ENCODE peak calls at places on chromosomes 11 and 22, in nine cellular contexts. One of them, this sample, is unnamed.

GRCh38 chr22:46766611-46767010 is 4.2 kb downstream of the TBC1D22A start:
- DNase-seq in uterus: no peak
- DNase-seq in tibial nerve: no peak
- DNase-seq in ovary: no peak
- DNase-seq in body of pancreas: peak
- DNase-seq in H1: no peak
- DNase-seq in breast epithelium: no peak
- DNase-seq in IMR-90: no peak
- DNase-seq in transverse colon: no peak
- DNase-seq in this sample: no peak

GRCh38 chr11:99068832-99069231 is 48.1 kb downstream of the CNTN5 start:
- DNase-seq in uterus: no peak
- DNase-seq in IMR-90: no peak
- DNase-seq in H1: no peak
- DNase-seq in breast epithelium: no peak
- DNase-seq in ovary: no peak
- DNase-seq in body of pancreas: no peak
- DNase-seq in tibial nerve: no peak
- DNase-seq in transverse colon: no peak
- DNase-seq in this sample: no peak

GRCh38 chr11:124219126-124219525 is 21.8 kb upstream of the OR8G1 start:
- DNase-seq in uterus: no peak
- DNase-seq in tibial nerve: no peak
- DNase-seq in IMR-90: no peak
- DNase-seq in H1: no peak
- DNase-seq in breast epithelium: no peak
- DNase-seq in transverse colon: no peak
- DNase-seq in ovary: no peak
- DNase-seq in body of pancreas: no peak
- DNase-seq in this sample: no peak

GRCh38 chr11:118449316-118449918 is 13.1 kb downstream of the KMT2A start:
- DNase-seq in breast epithelium: no peak
- DNase-seq in IMR-90: no peak
- DNase-seq in uterus: no peak
- DNase-seq in body of pancreas: no peak
- DNase-seq in tibial nerve: no peak
- DNase-seq in ovary: no peak
- DNase-seq in H1: no peak
- DNase-seq in transverse colon: no peak
- DNase-seq in this sample: no peak

GRCh38 chr11:123573291-123573690 is 81.1 kb downstream of the SCN3B start:
- DNase-seq in H1: no peak
- DNase-seq in IMR-90: no peak
- DNase-seq in uterus: no peak
- DNase-seq in body of pancreas: no peak
- DNase-seq in breast epithelium: no peak
- DNase-seq in ovary: no peak
- DNase-seq in transverse colon: no peak
- DNase-seq in tibial nerve: no peak
- DNase-seq in this sample: no peak

GRCh38 chr22:46990937-46991520 is 228.6 kb downstream of the TBC1D22A start:
- DNase-seq in body of pancreas: no peak
- DNase-seq in ovary: peak
- DNase-seq in breast epithelium: no peak
- DNase-seq in tibial nerve: no peak
- DNase-seq in H1: no peak
- DNase-seq in transverse colon: no peak
- DNase-seq in IMR-90: no peak
- DNase-seq in uterus: no peak
- DNase-seq in this sample: no peak

GRCh38 chr11:10597877-10598341 is 29.4 kb upstream of the LYVE1 start:
- DNase-seq in uterus: no peak
- DNase-seq in body of pancreas: no peak
- DNase-seq in H1: no peak
- DNase-seq in ovary: no peak
- DNase-seq in IMR-90: peak
- DNase-seq in tibial nerve: no peak
- DNase-seq in breast epithelium: no peak
- DNase-seq in transverse colon: no peak
- DNase-seq in this sample: no peak

GRCh38 chr11:76830639-76831312 is 29.9 kb upstream of the ACER3 start:
- DNase-seq in transverse colon: no peak
- DNase-seq in H1: no peak
- DNase-seq in ovary: no peak
- DNase-seq in tibial nerve: no peak
- DNase-seq in uterus: no peak
- DNase-seq in IMR-90: peak
- DNase-seq in body of pancreas: peak
- DNase-seq in breast epithelium: no peak
- DNase-seq in this sample: peak

GRCh38 chr11:72828081-72828567 is 13.9 kb downstream of the ATG16L2 start:
- DNase-seq in IMR-90: peak
- DNase-seq in breast epithelium: no peak
- DNase-seq in uterus: no peak
- DNase-seq in H1: no peak
- DNase-seq in body of pancreas: no peak
- DNase-seq in tibial nerve: no peak
- DNase-seq in ovary: peak
- DNase-seq in transverse colon: no peak
- DNase-seq in this sample: no peak

GRCh38 chr22:46134111-46134705 is 16.1 kb upstream of the PPARA start:
- DNase-seq in body of pancreas: no peak
- DNase-seq in ovary: no peak
- DNase-seq in tibial nerve: no peak
- DNase-seq in IMR-90: no peak
- DNase-seq in H1: no peak
- DNase-seq in transverse colon: no peak
- DNase-seq in breast epithelium: no peak
- DNase-seq in uterus: peak
- DNase-seq in this sample: no peak

GRCh38 chr22:41311487-41311886 is 10.2 kb downstream of the ZC3H7B start:
- DNase-seq in breast epithelium: no peak
- DNase-seq in H1: no peak
- DNase-seq in body of pancreas: no peak
- DNase-seq in uterus: no peak
- DNase-seq in ovary: no peak
- DNase-seq in transverse colon: no peak
- DNase-seq in IMR-90: no peak
- DNase-seq in tibial nerve: no peak
- DNase-seq in this sample: no peak

GRCh38 chr22:44133161-44133560 is 47.6 kb upstream of the PARVG start:
- DNase-seq in tibial nerve: no peak
- DNase-seq in body of pancreas: no peak
- DNase-seq in IMR-90: no peak
- DNase-seq in H1: no peak
- DNase-seq in transverse colon: no peak
- DNase-seq in ovary: no peak
- DNase-seq in uterus: no peak
- DNase-seq in breast epithelium: no peak
- DNase-seq in this sample: no peak

GRCh38 chr11:3121931-3122774 is 43.0 kb downstream of the OSBPL5 start:
- DNase-seq in H1: no peak
- DNase-seq in ovary: no peak
- DNase-seq in breast epithelium: peak
- DNase-seq in tibial nerve: no peak
- DNase-seq in uterus: peak
- DNase-seq in IMR-90: no peak
- DNase-seq in body of pancreas: peak
- DNase-seq in transverse colon: peak
- DNase-seq in this sample: no peak

GRCh38 chr22:35543702-35544101 is 3.1 kb downstream of the RASD2 start:
- DNase-seq in uterus: no peak
- DNase-seq in tibial nerve: no peak
- DNase-seq in IMR-90: no peak
- DNase-seq in body of pancreas: no peak
- DNase-seq in transverse colon: no peak
- DNase-seq in H1: no peak
- DNase-seq in breast epithelium: no peak
- DNase-seq in ovary: no peak
- DNase-seq in this sample: no peak
- H3K27ac ChIP-seq in uterus: no peak
- H3K27ac ChIP-seq in tibial nerve: no peak
- H3K27ac ChIP-seq in IMR-90: no peak
- H3K27ac ChIP-seq in body of pancreas: no peak
- H3K27ac ChIP-seq in transverse colon: peak
- H3K27ac ChIP-seq in H1: no peak
- H3K27ac ChIP-seq in breast epithelium: no peak
- H3K27ac ChIP-seq in ovary: no peak
- H3K27ac ChIP-seq in this sample: no peak

DNA sequence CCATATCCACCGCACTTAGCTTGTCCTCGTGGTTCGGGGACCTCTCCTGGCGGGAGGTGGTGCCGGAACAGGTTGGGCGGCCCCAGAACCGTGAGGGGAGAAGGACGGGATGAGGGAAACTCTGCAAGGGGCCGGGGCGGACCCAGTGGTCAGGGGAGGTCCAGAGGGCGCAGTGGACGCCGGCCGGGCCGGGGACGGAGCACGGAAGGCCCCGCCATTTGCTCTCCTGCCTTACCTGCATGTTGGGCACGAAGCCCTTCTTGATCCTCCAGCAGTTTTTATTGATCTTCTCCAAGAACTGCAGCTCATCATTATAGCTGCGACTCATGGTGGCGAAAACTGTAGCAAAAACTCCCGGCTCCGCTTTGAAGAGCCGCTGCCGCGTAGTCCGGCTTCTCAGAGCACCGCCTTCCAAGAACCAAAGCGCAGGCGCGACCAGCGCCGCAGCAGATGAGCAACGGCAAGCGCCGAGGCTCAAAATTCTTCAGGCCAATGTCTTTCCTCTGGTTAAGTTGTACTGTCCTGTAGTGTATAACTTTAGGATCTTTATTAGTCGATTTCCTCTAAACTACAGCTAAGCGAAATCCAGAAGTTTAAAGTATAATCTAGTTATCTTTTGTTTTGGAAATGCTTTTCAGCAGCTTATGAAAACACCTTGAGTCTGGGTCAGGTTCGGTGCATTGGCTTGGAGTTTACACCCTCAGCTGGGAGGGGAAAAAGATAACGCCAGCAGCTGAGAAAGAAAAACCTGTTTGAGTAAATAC is at the start of gene RTCB:
- DNase-seq in uterus: peak
- DNase-seq in body of pancreas: peak
- DNase-seq in ovary: peak
- DNase-seq in H1: peak
- DNase-seq in breast epithelium: peak
- DNase-seq in tibial nerve: peak
- DNase-seq in transverse colon: peak
- DNase-seq in IMR-90: peak
- DNase-seq in this sample: peak
- TF ChIP-seq POLR2A in uterus: peak
- TF ChIP-seq POLR2A in body of pancreas: peak
- TF ChIP-seq POLR2A in ovary: peak
- TF ChIP-seq POLR2A in H1: no peak
- TF ChIP-seq POLR2A in breast epithelium: peak
- TF ChIP-seq POLR2A in tibial nerve: no peak
- TF ChIP-seq POLR2A in transverse colon: peak
- TF ChIP-seq POLR2A in IMR-90: peak
- TF ChIP-seq POLR2A in this sample: peak

GRCh38 chr11:128953151-128953550 is 10.5 kb upstream of the TP53AIP1 start:
- DNase-seq in IMR-90: no peak
- DNase-seq in H1: no peak
- DNase-seq in breast epithelium: no peak
- DNase-seq in uterus: no peak
- DNase-seq in body of pancreas: no peak
- DNase-seq in ovary: no peak
- DNase-seq in transverse colon: no peak
- DNase-seq in tibial nerve: no peak
- DNase-seq in this sample: no peak

GRCh38 chr11:128957204-128957482 is 14.5 kb upstream of the TP53AIP1 start:
- DNase-seq in IMR-90: no peak
- DNase-seq in uterus: no peak
- DNase-seq in breast epithelium: no peak
- DNase-seq in transverse colon: no peak
- DNase-seq in body of pancreas: no peak
- DNase-seq in tibial nerve: no peak
- DNase-seq in H1: no peak
- DNase-seq in ovary: no peak
- DNase-seq in this sample: no peak

GRCh38 chr11:128961645-128962044 is 19.0 kb upstream of the TP53AIP1 start:
- DNase-seq in breast epithelium: no peak
- DNase-seq in H1: no peak
- DNase-seq in uterus: no peak
- DNase-seq in tibial nerve: no peak
- DNase-seq in IMR-90: no peak
- DNase-seq in body of pancreas: no peak
- DNase-seq in transverse colon: no peak
- DNase-seq in ovary: no peak
- DNase-seq in this sample: no peak

GRCh38 chr11:128956401-128957203 is 13.9 kb upstream of the TP53AIP1 start:
- DNase-seq in body of pancreas: peak
- DNase-seq in IMR-90: peak
- DNase-seq in H1: no peak
- DNase-seq in transverse colon: peak
- DNase-seq in ovary: no peak
- DNase-seq in uterus: no peak
- DNase-seq in breast epithelium: no peak
- DNase-seq in tibial nerve: peak
- DNase-seq in this sample: peak
- TF ChIP-seq CTCF in body of pancreas: peak
- TF ChIP-seq CTCF in IMR-90: peak
- TF ChIP-seq CTCF in H1: peak
- TF ChIP-seq CTCF in transverse colon: peak
- TF ChIP-seq CTCF in ovary: peak
- TF ChIP-seq CTCF in uterus: peak
- TF ChIP-seq CTCF in breast epithelium: peak
- TF ChIP-seq CTCF in tibial nerve: peak
- TF ChIP-seq CTCF in this sample: peak

GRCh38 chr11:96273507-96273906 is 69.5 kb downstream of the MAML2 start:
- DNase-seq in uterus: no peak
- DNase-seq in tibial nerve: no peak
- DNase-seq in H1: no peak
- DNase-seq in transverse colon: no peak
- DNase-seq in body of pancreas: no peak
- DNase-seq in ovary: no peak
- DNase-seq in breast epithelium: no peak
- DNase-seq in IMR-90: no peak
- DNase-seq in this sample: no peak

GRCh38 chr11:96276836-96277235 is 66.2 kb downstream of the MAML2 start:
- DNase-seq in IMR-90: no peak
- DNase-seq in body of pancreas: no peak
- DNase-seq in breast epithelium: no peak
- DNase-seq in H1: no peak
- DNase-seq in tibial nerve: no peak
- DNase-seq in transverse colon: no peak
- DNase-seq in uterus: no peak
- DNase-seq in ovary: no peak
- DNase-seq in this sample: no peak

GRCh38 chr11:96278039-96278897 is 64.7 kb downstream of the MAML2 start:
- DNase-seq in tibial nerve: no peak
- DNase-seq in breast epithelium: no peak
- DNase-seq in uterus: no peak
- DNase-seq in body of pancreas: no peak
- DNase-seq in transverse colon: no peak
- DNase-seq in ovary: no peak
- DNase-seq in IMR-90: peak
- DNase-seq in H1: no peak
- DNase-seq in this sample: no peak

GRCh38 chr11:96277696-96278038 is 65.3 kb downstream of the MAML2 start:
- DNase-seq in tibial nerve: no peak
- DNase-seq in transverse colon: no peak
- DNase-seq in breast epithelium: no peak
- DNase-seq in body of pancreas: no peak
- DNase-seq in IMR-90: no peak
- DNase-seq in uterus: no peak
- DNase-seq in ovary: no peak
- DNase-seq in H1: no peak
- DNase-seq in this sample: no peak

GRCh38 chr11:96275807-96276594 is 67.0 kb downstream of the MAML2 start:
- DNase-seq in breast epithelium: no peak
- DNase-seq in IMR-90: peak
- DNase-seq in uterus: no peak
- DNase-seq in tibial nerve: no peak
- DNase-seq in H1: no peak
- DNase-seq in transverse colon: no peak
- DNase-seq in ovary: no peak
- DNase-seq in body of pancreas: no peak
- DNase-seq in this sample: no peak
- H3K27ac ChIP-seq in breast epithelium: peak
- H3K27ac ChIP-seq in IMR-90: no peak
- H3K27ac ChIP-seq in uterus: peak
- H3K27ac ChIP-seq in tibial nerve: no peak
- H3K27ac ChIP-seq in H1: no peak
- H3K27ac ChIP-seq in transverse colon: peak
- H3K27ac ChIP-seq in ovary: no peak
- H3K27ac ChIP-seq in body of pancreas: no peak
- H3K27ac ChIP-seq in this sample: no peak

This sample was measured in prostate gland.